ENCODE peak calls at places on chromosomes 6 and 20, in eight cellular contexts. Y, R, U, E, X, B, G and S are unnamed samples.

GRCh38 chr20:34637245-34638185 is 39.4 kb downstream of the PIGU start:
- DNase-seq in E (peak; percentile 60), Y (peak; percentile 13), G (no peak), R (no peak), X (no peak), U (no peak), B (no peak), S (no peak)

GRCh38 chr20:11260611-11261010 is 586.8 kb upstream of the JAG1 start:
- DNase-seq in G (no peak), B (no peak), U (no peak), X (no peak), R (no peak), E (no peak), Y (peak; percentile 62), S (no peak)

GRCh38 chr6:80676386-80676785 is 569.9 kb downstream of the BCKDHB start:
- DNase-seq in E (no peak), Y (no peak), R (no peak), G (no peak), X (no peak), B (no peak), U (no peak), S (no peak)

GRCh38 chr6:119541132-119541905 is 191.8 kb upstream of the MAN1A1 start:
- DNase-seq in B (no peak), R (no peak), X (no peak), G (no peak), Y (peak; percentile 98), U (no peak), E (peak; percentile 96), S (no peak)

GRCh38 chr6:169212436-169212835 is 41.2 kb downstream of the THBS2 start:
- DNase-seq in E (no peak), G (no peak), U (no peak), X (no peak), R (no peak), Y (no peak), B (no peak), S (no peak)

GRCh38 chr6:79377830-79378460 is 143.5 kb upstream of the HMGN3 start:
- DNase-seq in E (no peak), G (no peak), U (no peak), R (no peak), B (no peak), X (no peak), Y (no peak), S (no peak)

GRCh38 chr20:40945754-40946451 is 82.7 kb upstream of the TOP1 start:
- DNase-seq in X (no peak), Y (peak; percentile 60), E (peak; percentile 44), B (no peak), R (no peak), G (no peak), U (peak; percentile 73), S (peak; percentile 64)

GRCh38 chr20:33211817-33212424 is 5.2 kb upstream of the BPIFA3 start:
- DNase-seq in G (no peak), E (no peak), X (no peak), U (peak; percentile 59), R (peak; percentile 32), B (no peak), Y (peak; percentile 6), S (peak; percentile 60)

GRCh38 chr20:43844778-43845614 is 69.7 kb upstream of the TOX2 start:
- DNase-seq in B (no peak), U (no peak), R (no peak), X (no peak), G (no peak), Y (peak; percentile 94), E (peak; percentile 23), S (no peak)

GRCh38 chr6:91704531-91704930 is 1117.7 kb upstream of the MAP3K7 start:
- DNase-seq in G (no peak), Y (peak; percentile 60), R (no peak), U (no peak), X (no peak), E (no peak), B (no peak), S (no peak)

GRCh38 chr6:72649032-72649984 is 27.4 kb downstream of the KCNQ5 start:
- DNase-seq in G (no peak), X (no peak), Y (peak; percentile 80), U (no peak), B (no peak), E (peak; percentile 63), R (no peak), S (no peak)

GRCh38 chr6:37483917-37484785 is 15.5 kb downstream of the CCDC167 start:
- DNase-seq in G (no peak), R (peak; percentile 75), Y (no peak), X (peak; percentile 77), E (no peak), U (peak; percentile 89), B (peak; percentile 73), S (peak; percentile 35)

GRCh38 chr20:56986931-56987720 is 279.3 kb downstream of the BMP7 start:
- DNase-seq in Y (no peak), R (no peak), G (no peak), B (no peak), X (no peak), U (no peak), E (no peak), S (no peak)

GRCh38 chr20:48404598-48404997 is 423.2 kb downstream of the PREX1 start:
- DNase-seq in X (no peak), R (no peak), E (no peak), G (no peak), Y (no peak), U (no peak), B (no peak), S (peak; percentile 25)

GRCh38 chr6:166786704-166787293 is 159.7 kb upstream of the RPS6KA2 start:
- DNase-seq in G (no peak), B (no peak), X (no peak), Y (peak; percentile 45), U (no peak), R (peak; percentile 69), E (peak; percentile 36), S (peak; percentile 55)

GRCh38 chr20:35603695-35604443 is 11.8 kb upstream of the SPAG4 start:
- DNase-seq in U (no peak), R (no peak), Y (no peak), G (no peak), E (no peak), X (no peak), B (no peak), S (no peak)

GRCh38 chr6:16585805-16586204 is 175.5 kb downstream of the ATXN1 start:
- DNase-seq in R (no peak), G (no peak), X (no peak), U (no peak), E (peak; percentile 4), Y (no peak), B (no peak), S (no peak)

GRCh38 chr20:64093013-64093503 is 8.9 kb upstream of the LKAAEAR1 start:
- DNase-seq in U (peak; percentile 66), R (no peak), E (no peak), G (no peak), Y (no peak), X (no peak), B (no peak), S (no peak)

GRCh38 chr6:113313841-113314240 is 543.3 kb upstream of the MARCKS start:
- DNase-seq in U (no peak), E (no peak), Y (no peak), X (no peak), R (no peak), B (no peak), G (no peak), S (no peak)

GRCh38 chr6:52576392-52577021 is 353 bp downstream of the TRAM2 start:
- DNase-seq in E (no peak), Y (no peak), G (peak; percentile 85), B (no peak), X (peak; percentile 84), U (peak; percentile 78), R (peak; percentile 57), S (peak; percentile 41)

GRCh38 chr6:3618300-3619041 is 133.0 kb downstream of the PXDC1 start:
- DNase-seq in Y (no peak), B (no peak), R (no peak), X (no peak), E (no peak), G (peak; percentile 47), U (no peak), S (no peak)

GRCh38 chr6:162230147-162230752 is 497.3 kb downstream of the PRKN start:
- DNase-seq in G (no peak), B (no peak), R (no peak), U (no peak), E (no peak), X (no peak), Y (no peak), S (no peak)

GRCh38 chr6:170446841-170447560 is 106.1 kb downstream of the PSMB1 start:
- DNase-seq in G (no peak), U (no peak), X (peak; percentile 40), E (no peak), R (no peak), Y (no peak), B (no peak), S (no peak)

GRCh38 chr6:11229267-11230043 is 3.0 kb downstream of the NEDD9 start:
- DNase-seq in B (no peak), U (peak; percentile 40), E (no peak), R (no peak), Y (no peak), X (no peak), G (no peak), S (no peak)

GRCh38 chr6:41705996-41706835 is 29.2 kb downstream of the TFEB start:
- DNase-seq in U (peak; percentile 60), E (peak; percentile 37), Y (peak; percentile 27), X (peak; percentile 77), G (peak; percentile 90), B (no peak), R (peak; percentile 86), S (no peak)

GRCh38 chr6:2999005-2999620 is 581 bp upstream of the NQO2 start:
- DNase-seq in Y (no peak), G (peak; percentile 93), X (peak; percentile 85), E (no peak), R (no peak), U (no peak), B (no peak), S (no peak)

GRCh38 chr20:36306557-36307411 is 645 bp downstream of the DLGAP4 start:
- DNase-seq in E (no peak), G (peak; percentile 58), U (no peak), R (no peak), X (no peak), Y (no peak), B (no peak), S (no peak)

GRCh38 chr6:134026597-134026996 is 25.8 kb downstream of the SLC2A12 start:
- DNase-seq in G (no peak), B (no peak), X (no peak), U (no peak), E (no peak), R (no peak), Y (no peak), S (no peak)

GRCh38 chr6:42960243-42961019 is at the start of gene GNMT:
- DNase-seq in Y (no peak), B (peak; percentile 15), E (no peak), G (no peak), U (peak; percentile 47), R (peak; percentile 43), X (peak; percentile 90), S (no peak)